ENCODE peak calls at places on chromosomes 2 and 18, in seven cellular contexts. X is epithelial cell of proximal tubule, O is hepatocyte, S is K562, Y is dorsolateral prefrontal cortex, M is fibroblast of villous mesenchyme, A is GM12865. D is an unnamed sample.

GRCh38 chr2:237025090-237025865 is 60.4 kb upstream of the COPS8 start:
- DNase-seq in O (peak), A (no peak), M (peak), Y (no peak), S (no peak), X (peak), D (peak)

GRCh38 chr18:23071285-23071684 is 64.0 kb upstream of the CABLES1 start:
- DNase-seq in O (no peak), S (no peak), X (no peak), Y (no peak), A (peak), M (no peak), D (peak)

GRCh38 chr2:25993049-25993448 is 10.8 kb upstream of the KIF3C start:
- DNase-seq in S (no peak), O (no peak), A (no peak), X (no peak), Y (no peak), M (no peak), D (no peak)

GRCh38 chr2:36701391-36701795 is 4.9 kb downstream of the VIT start:
- DNase-seq in Y (no peak), M (peak), X (peak), A (no peak), O (peak), S (no peak), D (no peak)

GRCh38 chr18:24014062-24014985 is at the start of gene TTC39C:
- DNase-seq in X (no peak), Y (peak), A (peak), O (peak), S (peak), M (peak), D (peak)

GRCh38 chr18:11986061-11986460 is 4.8 kb downstream of the IMPA2 start:
- DNase-seq in O (no peak), X (no peak), M (no peak), S (no peak), Y (no peak), A (no peak), D (no peak)

GRCh38 chr2:15673919-15674636 is 82.4 kb downstream of the DDX1 start:
- DNase-seq in S (no peak), M (peak), X (peak), O (peak), Y (no peak), A (no peak), D (peak)

GRCh38 chr2:218291318-218291933 is 877 bp downstream of the TMBIM1 start:
- DNase-seq in X (no peak), M (peak), A (no peak), S (no peak), Y (no peak), O (no peak), D (peak)

GRCh38 chr18:10047237-10047636 is 133.4 kb downstream of the VAPA start:
- DNase-seq in A (no peak), S (no peak), Y (no peak), M (peak), X (no peak), O (no peak), D (peak)

GRCh38 chr2:219073413-219074129 is 12.8 kb upstream of the IHH start:
- DNase-seq in A (peak), Y (no peak), M (peak), S (peak), O (peak), X (no peak), D (peak)

GRCh38 chr2:226548706-226549105 is 250.9 kb downstream of the IRS1 start:
- DNase-seq in S (no peak), A (no peak), X (no peak), O (no peak), M (no peak), Y (no peak), D (peak)

GRCh38 chr2:130390460-130391057 is 34.7 kb downstream of the PTPN18 start:
- DNase-seq in S (no peak), X (no peak), A (peak), O (no peak), M (no peak), Y (no peak), D (no peak)

GRCh38 chr2:157480182-157480961 is 36.5 kb upstream of the CYTIP start:
- DNase-seq in M (peak), S (no peak), X (no peak), A (peak), Y (peak), O (no peak), D (peak)

GRCh38 chr18:35515460-35516130 is 17.8 kb upstream of the INO80C start:
- DNase-seq in A (no peak), Y (no peak), M (peak), X (no peak), O (no peak), S (no peak), D (no peak)

GRCh38 chr2:231222318-231223000 is 24.0 kb downstream of the ARMC9 start:
- DNase-seq in X (no peak), A (peak), S (no peak), M (peak), O (no peak), Y (no peak), D (peak)

GRCh38 chr18:76357174-76357573 is 137.9 kb downstream of the ZNF516 start:
- DNase-seq in M (no peak), S (no peak), O (no peak), Y (no peak), A (no peak), X (no peak), D (no peak)

GRCh38 chr2:2523395-2524339 is 192.6 kb upstream of the MYT1L start:
- DNase-seq in S (no peak), M (no peak), A (no peak), O (no peak), X (no peak), Y (no peak), D (no peak)

GRCh38 chr18:45825258-45825744 is at the start of gene SIGLEC15:
- DNase-seq in X (peak), Y (no peak), M (no peak), S (no peak), A (no peak), O (no peak), D (no peak)

GRCh38 chr2:1656961-1657841 is 87.1 kb downstream of the PXDN start:
- DNase-seq in Y (no peak), O (no peak), A (no peak), X (no peak), M (no peak), S (no peak), D (no peak)

GRCh38 chr2:234954551-234954992 is 2.8 kb downstream of the SH3BP4 start:
- DNase-seq in A (no peak), X (no peak), O (no peak), S (no peak), Y (no peak), M (peak), D (peak)

GRCh38 chr2:223601932-223602676 is at the start of gene SCG2:
- DNase-seq in Y (peak), A (peak), S (peak), M (peak), O (peak), X (peak), D (peak)
- TF ChIP-seq CTCF in Y (peak), A (no peak), S (no peak), M (peak), O (peak), X (peak), D (peak)

DNA sequence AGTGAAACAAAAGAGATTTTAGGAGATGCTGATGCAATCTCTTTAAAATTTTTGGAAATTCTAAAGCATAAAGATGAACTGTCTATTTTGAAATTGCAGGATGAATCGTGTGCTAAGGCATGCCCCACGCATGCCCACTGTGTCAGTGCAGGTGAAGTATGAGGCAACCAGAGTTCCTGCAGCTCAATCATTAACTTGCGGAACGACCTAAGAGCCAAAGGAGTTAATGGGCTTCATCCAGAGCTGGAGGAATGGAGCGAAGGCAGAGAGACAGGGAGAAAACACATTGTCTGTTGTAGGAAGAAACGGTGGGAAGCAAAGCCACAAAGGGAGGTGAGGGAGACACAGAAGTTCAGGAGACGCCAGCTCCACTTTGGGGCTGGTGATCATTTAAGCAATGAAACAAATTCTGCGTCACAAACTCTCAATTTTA is 265.2 kb downstream of the CCDC85A start:
- DNase-seq in O (peak), A (no peak), M (peak), S (no peak), Y (no peak), X (peak), D (peak)
- H3K4me3 ChIP-seq in O (no peak), A (no peak), M (no peak), S (no peak), Y (no peak), X (peak), D (no peak)

GRCh38 chr2:203636896-203637818 is 69.3 kb upstream of the CD28 start:
- DNase-seq in X (no peak), O (no peak), A (no peak), M (peak), S (no peak), Y (no peak), D (peak)
- TF ChIP-seq CTCF in X (no peak), O (no peak), A (no peak), M (no peak), S (no peak), Y (no peak), D (no peak)

GRCh38 chr2:196498962-196499361 is 140.6 kb upstream of the CCDC150 start:
- DNase-seq in O (no peak), Y (no peak), A (no peak), X (no peak), S (no peak), M (no peak), D (no peak)
- H3K4me3 ChIP-seq in O (no peak), Y (no peak), A (no peak), X (no peak), S (no peak), M (no peak), D (no peak)

GRCh38 chr2:220157312-220157711 is 529.9 kb downstream of the SLC4A3 start:
- DNase-seq in O (no peak), A (no peak), Y (no peak), X (no peak), S (no peak), M (no peak), D (no peak)

GRCh38 chr2:220148849-220149248 is 521.4 kb downstream of the SLC4A3 start:
- DNase-seq in O (no peak), X (no peak), A (no peak), Y (no peak), S (no peak), M (no peak), D (peak)

GRCh38 chr2:220159738-220160137 is 532.3 kb downstream of the SLC4A3 start:
- DNase-seq in M (no peak), S (no peak), A (no peak), O (no peak), X (no peak), Y (no peak), D (no peak)

GRCh38 chr2:220152281-220152680 is 524.9 kb downstream of the SLC4A3 start:
- DNase-seq in A (no peak), Y (no peak), M (no peak), O (no peak), X (no peak), S (no peak), D (no peak)

GRCh38 chr2:220154243-220154642 is 526.8 kb downstream of the SLC4A3 start:
- DNase-seq in X (no peak), M (no peak), Y (no peak), S (no peak), O (peak), A (no peak), D (no peak)
- TF ChIP-seq CTCF in X (peak), M (no peak), Y (no peak), S (no peak), O (peak), A (no peak), D (peak)